ENCODE peak calls at places on chromosomes 12 and 14, in five cellular contexts. W, L, V, O and D are unnamed samples.

GRCh38 chr14:100275214-100275613 is 31.0 kb downstream of the SLC25A29 start:
- DNase-seq in L (no peak), W (no peak), V (no peak), O (no peak), D (no peak)

GRCh38 chr12:108418162-108418561 is 79.1 kb upstream of the CMKLR1 start:
- DNase-seq in O (no peak), W (no peak), V (no peak), L (no peak), D (no peak)

GRCh38 chr14:64444984-64445845 is 20.1 kb upstream of the AKAP5 start:
- DNase-seq in O (no peak), L (no peak), W (peak; percentile 46), V (no peak), D (no peak)

GRCh38 chr12:81888341-81888740 is 129.2 kb upstream of the PPFIA2 start:
- DNase-seq in O (no peak), L (no peak), W (no peak), V (no peak), D (no peak)

GRCh38 chr12:19388131-19388549 is 51.2 kb upstream of the AEBP2 start:
- DNase-seq in O (no peak), L (no peak), W (peak; percentile 44), V (no peak), D (no peak)

GRCh38 chr14:104898195-104898558 is 26.5 kb upstream of the PLD4 start:
- DNase-seq in L (no peak), V (no peak), W (no peak), O (no peak), D (no peak)

GRCh38 chr14:73283592-73284379 is 46.5 kb downstream of the PAPLN start:
- DNase-seq in W (no peak), O (no peak), L (peak; percentile 45), V (no peak), D (peak; percentile 75)

GRCh38 chr12:48027183-48028002 is 23.1 kb upstream of the COL2A1 start:
- DNase-seq in L (no peak), O (no peak), V (no peak), W (no peak), D (no peak)

GRCh38 chr12:49295087-49296001 is at the start of gene PRPH:
- DNase-seq in V (peak; percentile 79), W (no peak), O (no peak), L (peak; percentile 49), D (no peak)

GRCh38 chr12:127393896-127394295 is 873.1 kb upstream of the TMEM132C start:
- DNase-seq in L (no peak), V (no peak), O (no peak), W (no peak), D (peak; percentile 96)

GRCh38 chr12:108517288-108518100 is 2.4 kb downstream of the FICD start:
- DNase-seq in V (no peak), W (no peak), L (no peak), O (no peak), D (no peak)

GRCh38 chr14:58918066-58918465 is 270.4 kb upstream of the DAAM1 start:
- DNase-seq in O (no peak), V (no peak), L (no peak), W (no peak), D (peak; percentile 98)

GRCh38 chr12:92466391-92467305 is 236.1 kb upstream of the PLEKHG7 start:
- DNase-seq in L (peak; percentile 15), W (no peak), O (peak; percentile 20), V (no peak), D (no peak)

GRCh38 chr14:58280954-58281787 is 17.2 kb upstream of the ARID4A start:
- DNase-seq in V (no peak), W (peak; percentile 51), L (no peak), O (no peak), D (peak; percentile 49)

GRCh38 chr12:109461049-109461845 is 15.9 kb downstream of the KCTD10 start:
- DNase-seq in O (no peak), W (no peak), L (no peak), V (no peak), D (peak; percentile 53)

GRCh38 chr12:51008329-51008728 is 17.9 kb downstream of the SLC11A2 start:
- DNase-seq in L (no peak), O (no peak), V (no peak), W (no peak), D (no peak)

GRCh38 chr12:124611559-124612391 is 44.4 kb upstream of the NCOR2 start:
- DNase-seq in W (no peak), V (no peak), O (no peak), L (no peak), D (no peak)

GRCh38 chr14:51862839-51863235 is 2.4 kb downstream of the GNG2 start:
- DNase-seq in L (no peak), V (no peak), W (no peak), O (no peak), D (no peak)

GRCh38 chr12:25155031-25155576 is 39.9 kb downstream of the DNAI7 start:
- DNase-seq in O (no peak), V (no peak), W (no peak), L (no peak), D (peak; percentile 32)

GRCh38 chr14:32011225-32011624 is 65.9 kb upstream of the ARHGAP5 start:
- DNase-seq in L (no peak), W (no peak), O (no peak), V (no peak), D (peak; percentile 30)

GRCh38 chr14:54840798-54841197 is 61.8 kb downstream of the GCH1 start:
- DNase-seq in L (no peak), O (no peak), W (no peak), V (no peak), D (no peak)

GRCh38 chr12:47767197-47767724 is 5.8 kb upstream of the SLC48A1 start:
- DNase-seq in V (no peak), O (peak; percentile 75), W (no peak), L (peak; percentile 76), D (peak; percentile 64)

GRCh38 chr14:26522985-26523384 is 74.8 kb downstream of the NOVA1 start:
- DNase-seq in W (no peak), L (no peak), O (no peak), V (no peak), D (peak; percentile 27)

GRCh38 chr12:9115731-9116689 is at the start of gene A2M:
- DNase-seq in O (no peak), W (peak; percentile 51), L (no peak), V (no peak), D (no peak)

GRCh38 chr12:51951199-51951842 is at the start of gene ACVR1B:
- DNase-seq in O (peak; percentile 92), W (peak; percentile 91), V (peak; percentile 98), L (peak; percentile 87), D (peak; percentile 86)

GRCh38 chr14:70776197-70776596 is 33.1 kb downstream of the MAP3K9 start:
- DNase-seq in O (no peak), V (no peak), L (no peak), W (no peak), D (no peak)

GRCh38 chr12:25959069-25959961 is 833 bp downstream of the RASSF8 start:
- DNase-seq in L (peak; percentile 57), O (peak; percentile 59), W (peak; percentile 71), V (peak; percentile 83), D (peak; percentile 77)

GRCh38 chr14:55052259-55052930 is 948 bp downstream of the MAPK1IP1L start:
- DNase-seq in V (no peak), L (no peak), O (no peak), W (no peak), D (peak; percentile 33)

GRCh38 chr12:119128527-119128926 is 50.2 kb upstream of the HSPB8 start:
- DNase-seq in O (no peak), W (no peak), V (no peak), L (no peak), D (no peak)

GRCh38 chr14:104563742-104564615 is 15.6 kb upstream of the C14orf180 start:
- DNase-seq in W (peak; percentile 47), V (peak; percentile 87), L (peak; percentile 95), O (peak; percentile 77), D (peak; percentile 73)

GRCh38 chr12:119247007-119247719 is 68.4 kb downstream of the HSPB8 start:
- DNase-seq in O (no peak), V (no peak), W (no peak), L (no peak), D (no peak)

GRCh38 chr14:24315807-24316596 is 4.7 kb downstream of the LTB4R start:
- DNase-seq in L (peak; percentile 63), O (peak; percentile 35), V (peak; percentile 80), W (peak; percentile 47), D (no peak)
- TF ChIP-seq CTCF in L (no peak), O (peak; percentile 30), V (peak; percentile 18), W (peak; percentile 24), D (no peak)

GRCh38 chr14:94876306-94876705 is 106.4 kb upstream of the GSC start:
- DNase-seq in W (no peak), L (no peak), V (no peak), O (no peak), D (no peak)

GRCh38 chr14:94880805-94881204 is 110.9 kb upstream of the GSC start:
- DNase-seq in W (no peak), L (no peak), O (no peak), V (no peak), D (no peak)

GRCh38 chr14:94879504-94879903 is 109.6 kb upstream of the GSC start:
- DNase-seq in O (peak; percentile 29), L (no peak), V (no peak), W (no peak), D (no peak)

GRCh38 chr14:94880140-94880539 is 110.2 kb upstream of the GSC start:
- DNase-seq in W (no peak), L (no peak), V (no peak), O (no peak), D (no peak)

DNA sequence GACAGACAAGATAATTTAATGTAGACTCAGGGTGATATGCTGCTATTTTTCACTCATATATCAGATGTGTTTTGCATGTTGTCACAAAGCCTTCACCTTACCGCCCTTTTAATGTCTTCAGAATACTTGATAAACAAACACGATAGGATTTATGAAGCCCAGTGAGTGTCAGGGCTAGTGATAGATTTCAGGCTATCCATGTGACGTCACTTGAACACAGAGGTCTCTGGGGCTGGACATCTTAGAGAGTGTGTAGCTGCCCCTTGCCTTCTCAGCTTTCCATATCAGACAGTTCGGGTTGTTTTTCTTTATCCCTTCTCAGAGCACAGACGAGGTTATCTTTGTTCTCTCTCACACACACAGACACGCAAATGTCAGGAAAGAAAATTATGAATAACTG is 105.3 kb upstream of the GSC start:
- DNase-seq in O (no peak), W (no peak), V (no peak), L (no peak), D (no peak)
- TF ChIP-seq CTCF in O (no peak), W (no peak), V (no peak), L (no peak), D (no peak)

GRCh38 chr12:90404071-90404470 is 550.9 kb downstream of the CCER1 start:
- DNase-seq in W (no peak), L (no peak), V (no peak), O (no peak), D (no peak)

GRCh38 chr12:90410962-90411361 is 544.0 kb downstream of the CCER1 start:
- DNase-seq in O (no peak), W (no peak), V (peak; percentile 78), L (no peak), D (no peak)

DNA sequence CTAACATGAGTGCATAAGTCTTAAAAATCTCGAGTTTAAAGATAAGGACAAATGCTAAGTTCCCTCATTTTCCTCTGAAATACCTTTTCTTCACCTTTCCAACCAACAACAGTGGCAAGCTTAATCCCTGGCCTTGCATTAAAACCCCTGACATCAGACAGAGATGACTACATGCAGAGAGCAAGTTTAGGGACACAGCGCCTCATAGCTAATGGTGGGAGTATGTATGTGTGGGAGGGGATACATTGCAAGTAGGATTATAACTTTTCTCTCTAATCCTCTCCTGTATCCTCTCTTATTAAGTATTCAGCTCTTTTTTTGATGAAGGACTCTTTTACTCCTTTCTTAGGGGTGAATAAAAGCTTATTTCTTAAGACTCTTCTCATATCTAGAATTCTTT is 547.1 kb downstream of the CCER1 start:
- DNase-seq in W (no peak), O (no peak), L (no peak), V (no peak), D (no peak)
- TF ChIP-seq CTCF in W (no peak), O (no peak), L (no peak), V (no peak), D (no peak)

GRCh38 chr14:103333754-103334643 is at the start of gene EIF5:
- DNase-seq in O (peak; percentile 99), V (peak; percentile 99), W (peak; percentile 99), L (peak; percentile 98), D (peak; percentile 98)
- TF ChIP-seq CTCF in O (peak; percentile 65), V (no peak), W (peak; percentile 77), L (no peak), D (no peak)